ENCODE peak calls at places on chromosome 6, in eight cellular contexts. Y, E, K, Z, L, W, S and V are unnamed samples.

GRCh38 chr6:133937909-133938308 is 15.1 kb upstream of the TBPL1 start:
- DNase-seq in Y (no peak), E (no peak), K (no peak), Z (no peak), L (no peak), W (no peak), S (no peak), V (no peak)

GRCh38 chr6:69719602-69720193 is 77.1 kb downstream of the LMBRD1 start:
- DNase-seq in Y (no peak), E (no peak), K (peak; percentile 19), Z (no peak), L (no peak), W (no peak), S (peak; percentile 6), V (peak; percentile 6)

GRCh38 chr6:16762265-16762546 is 946 bp upstream of the ATXN1 start:
- DNase-seq in Y (no peak), E (no peak), K (peak; percentile 58), Z (no peak), L (no peak), W (no peak), S (no peak), V (no peak)

GRCh38 chr6:18477301-18477941 is 90.3 kb downstream of the RNF144B start:
- DNase-seq in Y (no peak), E (no peak), K (peak; percentile 17), Z (no peak), L (no peak), W (no peak), S (no peak), V (no peak)

GRCh38 chr6:104612541-104612940 is 247.2 kb downstream of the HACE1 start:
- DNase-seq in Y (no peak), E (no peak), K (no peak), Z (no peak), L (no peak), W (no peak), S (no peak), V (no peak)

GRCh38 chr6:165448210-165448609 is 138.8 kb upstream of the C6orf118 start:
- DNase-seq in Y (no peak), E (no peak), K (no peak), Z (no peak), L (no peak), W (no peak), S (no peak), V (no peak)

GRCh38 chr6:39821014-39821738 is 29.0 kb downstream of the DAAM2 start:
- DNase-seq in Y (no peak), E (no peak), K (no peak), Z (no peak), L (no peak), W (no peak), S (no peak), V (no peak)

GRCh38 chr6:8086755-8087306 is 15.5 kb downstream of the EEF1E1 start:
- DNase-seq in Y (no peak), E (no peak), K (no peak), Z (no peak), L (no peak), W (no peak), S (no peak), V (no peak)

GRCh38 chr6:99349620-99350141 is at the start of gene FAXC:
- DNase-seq in Y (peak; percentile 41), E (peak; percentile 66), K (peak; percentile 52), Z (no peak), L (peak; percentile 62), W (peak; percentile 86), S (no peak), V (no peak)